ENCODE peak calls at places on chromosomes 3 and 15, in seven cellular contexts. One of them, this sample, is unnamed.

GRCh38 chr15:70856884-70857546 is 3.1 kb upstream of the LARP6 start:
- DNase-seq in lower leg skin: peak; percentile 88
- DNase-seq in stimulated activated CD4-positive, alpha-beta T cell treated with anti-CD3 and anti-CD28 coated beads, Interleukin-4, amount 100 ng/mL, for 48 hours: no peak
- DNase-seq in endothelial cell of umbilical vein: peak; percentile 99
- DNase-seq in AG09319: peak; percentile 99
- DNase-seq in EH: peak; percentile 100
- DNase-seq in left ventricle myocardium inferior: peak; percentile 62
- DNase-seq in this sample: peak; percentile 94

GRCh38 chr3:4850211-4850927 is 128.9 kb upstream of the BHLHE40 start:
- DNase-seq in stimulated activated CD4-positive, alpha-beta T cell treated with anti-CD3 and anti-CD28 coated beads, Interleukin-4, amount 100 ng/mL, for 48 hours: peak; percentile 56
- DNase-seq in left ventricle myocardium inferior: no peak
- DNase-seq in lower leg skin: no peak
- DNase-seq in EH: no peak
- DNase-seq in AG09319: no peak
- DNase-seq in endothelial cell of umbilical vein: no peak
- DNase-seq in this sample: no peak

GRCh38 chr3:144104146-144104545 is 132.5 kb downstream of the DIPK2A start:
- DNase-seq in AG09319: no peak
- DNase-seq in EH: no peak
- DNase-seq in lower leg skin: no peak
- DNase-seq in endothelial cell of umbilical vein: no peak
- DNase-seq in left ventricle myocardium inferior: no peak
- DNase-seq in stimulated activated CD4-positive, alpha-beta T cell treated with anti-CD3 and anti-CD28 coated beads, Interleukin-4, amount 100 ng/mL, for 48 hours: no peak
- DNase-seq in this sample: peak; percentile 22

GRCh38 chr3:142026333-142026732 is 123.0 kb downstream of the TFDP2 start:
- DNase-seq in stimulated activated CD4-positive, alpha-beta T cell treated with anti-CD3 and anti-CD28 coated beads, Interleukin-4, amount 100 ng/mL, for 48 hours: no peak
- DNase-seq in left ventricle myocardium inferior: no peak
- DNase-seq in lower leg skin: no peak
- DNase-seq in AG09319: no peak
- DNase-seq in EH: no peak
- DNase-seq in endothelial cell of umbilical vein: no peak
- DNase-seq in this sample: no peak

GRCh38 chr3:140244893-140245292 is 309.9 kb downstream of the CLSTN2 start:
- DNase-seq in lower leg skin: no peak
- DNase-seq in EH: peak; percentile 7
- DNase-seq in stimulated activated CD4-positive, alpha-beta T cell treated with anti-CD3 and anti-CD28 coated beads, Interleukin-4, amount 100 ng/mL, for 48 hours: no peak
- DNase-seq in endothelial cell of umbilical vein: no peak
- DNase-seq in AG09319: no peak
- DNase-seq in left ventricle myocardium inferior: no peak
- DNase-seq in this sample: peak; percentile 76

GRCh38 chr3:72665701-72666443 is 182.4 kb downstream of the SHQ1 start:
- DNase-seq in lower leg skin: no peak
- DNase-seq in AG09319: no peak
- DNase-seq in endothelial cell of umbilical vein: peak; percentile 50
- DNase-seq in left ventricle myocardium inferior: no peak
- DNase-seq in stimulated activated CD4-positive, alpha-beta T cell treated with anti-CD3 and anti-CD28 coated beads, Interleukin-4, amount 100 ng/mL, for 48 hours: peak; percentile 50
- DNase-seq in EH: peak; percentile 29
- DNase-seq in this sample: peak; percentile 27

GRCh38 chr15:95574053-95574452 is 756.4 kb upstream of the NR2F2 start:
- DNase-seq in endothelial cell of umbilical vein: no peak
- DNase-seq in stimulated activated CD4-positive, alpha-beta T cell treated with anti-CD3 and anti-CD28 coated beads, Interleukin-4, amount 100 ng/mL, for 48 hours: no peak
- DNase-seq in EH: no peak
- DNase-seq in AG09319: no peak
- DNase-seq in left ventricle myocardium inferior: no peak
- DNase-seq in lower leg skin: no peak
- DNase-seq in this sample: no peak

GRCh38 chr15:88106063-88106462 is 150.5 kb downstream of the NTRK3 start:
- DNase-seq in stimulated activated CD4-positive, alpha-beta T cell treated with anti-CD3 and anti-CD28 coated beads, Interleukin-4, amount 100 ng/mL, for 48 hours: no peak
- DNase-seq in EH: no peak
- DNase-seq in lower leg skin: no peak
- DNase-seq in endothelial cell of umbilical vein: no peak
- DNase-seq in AG09319: no peak
- DNase-seq in left ventricle myocardium inferior: no peak
- DNase-seq in this sample: peak; percentile 13

GRCh38 chr15:101664303-101664913 is 12.2 kb upstream of the TM2D3 start:
- DNase-seq in lower leg skin: no peak
- DNase-seq in stimulated activated CD4-positive, alpha-beta T cell treated with anti-CD3 and anti-CD28 coated beads, Interleukin-4, amount 100 ng/mL, for 48 hours: no peak
- DNase-seq in EH: peak; percentile 41
- DNase-seq in endothelial cell of umbilical vein: no peak
- DNase-seq in AG09319: no peak
- DNase-seq in left ventricle myocardium inferior: no peak
- DNase-seq in this sample: peak; percentile 9

GRCh38 chr15:77982127-77982490 is 95.4 kb downstream of the TBC1D2B start:
- DNase-seq in stimulated activated CD4-positive, alpha-beta T cell treated with anti-CD3 and anti-CD28 coated beads, Interleukin-4, amount 100 ng/mL, for 48 hours: no peak
- DNase-seq in lower leg skin: no peak
- DNase-seq in left ventricle myocardium inferior: no peak
- DNase-seq in endothelial cell of umbilical vein: no peak
- DNase-seq in EH: no peak
- DNase-seq in AG09319: no peak
- DNase-seq in this sample: no peak

GRCh38 chr15:75532413-75533250 is 46.5 kb downstream of the PTPN9 start:
- DNase-seq in AG09319: peak; percentile 41
- DNase-seq in endothelial cell of umbilical vein: peak; percentile 91
- DNase-seq in lower leg skin: peak; percentile 41
- DNase-seq in EH: peak; percentile 78
- DNase-seq in left ventricle myocardium inferior: peak; percentile 57
- DNase-seq in stimulated activated CD4-positive, alpha-beta T cell treated with anti-CD3 and anti-CD28 coated beads, Interleukin-4, amount 100 ng/mL, for 48 hours: no peak
- DNase-seq in this sample: peak; percentile 62

GRCh38 chr3:197331131-197331530 is 32.7 kb upstream of the DLG1 start:
- DNase-seq in EH: peak; percentile 37
- DNase-seq in endothelial cell of umbilical vein: no peak
- DNase-seq in stimulated activated CD4-positive, alpha-beta T cell treated with anti-CD3 and anti-CD28 coated beads, Interleukin-4, amount 100 ng/mL, for 48 hours: no peak
- DNase-seq in lower leg skin: no peak
- DNase-seq in left ventricle myocardium inferior: no peak
- DNase-seq in AG09319: no peak
- DNase-seq in this sample: no peak

GRCh38 chr3:90054306-90054705 is 946.9 kb downstream of the EPHA3 start:
- DNase-seq in AG09319: no peak
- DNase-seq in EH: no peak
- DNase-seq in lower leg skin: no peak
- DNase-seq in left ventricle myocardium inferior: no peak
- DNase-seq in endothelial cell of umbilical vein: no peak
- DNase-seq in stimulated activated CD4-positive, alpha-beta T cell treated with anti-CD3 and anti-CD28 coated beads, Interleukin-4, amount 100 ng/mL, for 48 hours: no peak
- DNase-seq in this sample: no peak

GRCh38 chr3:106542101-106542769 is 673.4 kb upstream of the CBLB start:
- DNase-seq in AG09319: no peak
- DNase-seq in endothelial cell of umbilical vein: no peak
- DNase-seq in EH: no peak
- DNase-seq in stimulated activated CD4-positive, alpha-beta T cell treated with anti-CD3 and anti-CD28 coated beads, Interleukin-4, amount 100 ng/mL, for 48 hours: no peak
- DNase-seq in lower leg skin: no peak
- DNase-seq in left ventricle myocardium inferior: no peak
- DNase-seq in this sample: peak; percentile 28

GRCh38 chr3:55481067-55481917 is 5.8 kb downstream of the WNT5A start:
- DNase-seq in left ventricle myocardium inferior: peak; percentile 15
- DNase-seq in lower leg skin: no peak
- DNase-seq in AG09319: peak; percentile 84
- DNase-seq in stimulated activated CD4-positive, alpha-beta T cell treated with anti-CD3 and anti-CD28 coated beads, Interleukin-4, amount 100 ng/mL, for 48 hours: no peak
- DNase-seq in EH: peak; percentile 94
- DNase-seq in endothelial cell of umbilical vein: no peak
- DNase-seq in this sample: peak; percentile 86

GRCh38 chr3:99023590-99024192 is 122.2 kb upstream of the DCBLD2 start:
- DNase-seq in stimulated activated CD4-positive, alpha-beta T cell treated with anti-CD3 and anti-CD28 coated beads, Interleukin-4, amount 100 ng/mL, for 48 hours: no peak
- DNase-seq in EH: peak; percentile 60
- DNase-seq in AG09319: peak; percentile 12
- DNase-seq in lower leg skin: no peak
- DNase-seq in endothelial cell of umbilical vein: peak; percentile 66
- DNase-seq in left ventricle myocardium inferior: no peak
- DNase-seq in this sample: peak; percentile 66